ENCODE peak calls at places on chromosome 4, in five cellular contexts. M is brain microvascular endothelial cell, H is choroid plexus epithelial cell, Z is lower lobe of right lung, E is K562. Y is an unnamed sample.

GRCh38 chr4:109648266-109648996 is 54.8 kb downstream of the CASP6 start:
- DNase-seq in M (peak), H (peak), Z (no peak), E (no peak), Y (no peak)

GRCh38 chr4:107094332-107094731 is 58.2 kb upstream of the DKK2 start:
- DNase-seq in M (peak), H (peak), Z (no peak), E (no peak), Y (peak)

GRCh38 chr4:163736876-163737275 is 242.4 kb downstream of the TMA16 start:
- DNase-seq in M (no peak), H (no peak), Z (no peak), E (no peak), Y (no peak)

GRCh38 chr4:147550626-147551250 is 66.5 kb upstream of the TMEM184C start:
- DNase-seq in M (peak), H (peak), Z (no peak), E (no peak), Y (no peak)

GRCh38 chr4:136680271-136680670 is 852.0 kb downstream of the PCDH18 start:
- DNase-seq in M (no peak), H (no peak), Z (no peak), E (no peak), Y (no peak)

GRCh38 chr4:150209140-150209829 is 131.0 kb downstream of the DCLK2 start:
- DNase-seq in M (peak), H (peak), Z (peak), E (peak), Y (peak)

GRCh38 chr4:94345984-94346383 is 3.3 kb upstream of the HPGDS start:
- DNase-seq in M (no peak), H (no peak), Z (no peak), E (no peak), Y (no peak)

GRCh38 chr4:131635191-131635590 is 1513.9 kb upstream of the PCDH10 start:
- DNase-seq in M (no peak), H (no peak), Z (no peak), E (no peak), Y (no peak)

GRCh38 chr4:14130551-14130950 is 503.0 kb upstream of the BOD1L1 start:
- DNase-seq in M (peak), H (peak), Z (no peak), E (no peak), Y (no peak)

GRCh38 chr4:3420956-3421355 is 20.8 kb upstream of the HGFAC start:
- DNase-seq in M (no peak), H (no peak), Z (peak), E (no peak), Y (no peak)

GRCh38 chr4:84319124-84319523 is 180.0 kb downstream of the NKX6-1 start:
- DNase-seq in M (peak), H (peak), Z (peak), E (no peak), Y (peak)

GRCh38 chr4:58602022-58602421 is 1491.8 kb upstream of the IGFBP7 start:
- DNase-seq in M (no peak), H (no peak), Z (no peak), E (no peak), Y (no peak)

GRCh38 chr4:176549161-176549865 is 229.5 kb downstream of the SPCS3 start:
- DNase-seq in M (no peak), H (peak), Z (no peak), E (no peak), Y (no peak)

GRCh38 chr4:15712214-15712613 is 9.3 kb downstream of the BST1 start:
- DNase-seq in M (no peak), H (no peak), Z (no peak), E (no peak), Y (no peak)

GRCh38 chr4:52618795-52619590 is 40.1 kb downstream of the USP46 start:
- DNase-seq in M (no peak), H (no peak), Z (no peak), E (no peak), Y (no peak)

GRCh38 chr4:7903686-7904085 is 36.0 kb downstream of the AFAP1 start:
- DNase-seq in M (no peak), H (peak), Z (no peak), E (no peak), Y (no peak)

GRCh38 chr4:4415806-4416805 is 29.2 kb downstream of the NSG1 start:
- DNase-seq in M (no peak), H (no peak), Z (peak), E (no peak), Y (no peak)

GRCh38 chr4:7067523-7068278 is at the start of gene GRPEL1:
- DNase-seq in M (peak), H (peak), Z (peak), E (peak), Y (peak)

GRCh38 chr4:143025111-143025704 is 159.5 kb upstream of the USP38 start:
- DNase-seq in M (peak), H (peak), Z (no peak), E (no peak), Y (peak)

GRCh38 chr4:41633321-41633720 is 95.4 kb downstream of the LIMCH1 start:
- DNase-seq in M (no peak), H (no peak), Z (no peak), E (no peak), Y (no peak)

GRCh38 chr4:22471999-22472434 is 43.8 kb downstream of the ADGRA3 start:
- DNase-seq in M (no peak), H (no peak), Z (no peak), E (no peak), Y (no peak)

GRCh38 chr4:133316874-133317273 is 167.8 kb downstream of the PCDH10 start:
- DNase-seq in M (no peak), H (peak), Z (no peak), E (no peak), Y (no peak)

GRCh38 chr4:110666030-110666429 is 43.2 kb upstream of the PITX2 start:
- DNase-seq in M (no peak), H (no peak), Z (no peak), E (no peak), Y (no peak)

GRCh38 chr4:179880756-179881155 is 2362.4 kb upstream of the TENM3 start:
- DNase-seq in M (no peak), H (no peak), Z (no peak), E (no peak), Y (no peak)

GRCh38 chr4:2036327-2036726 is 22.8 kb upstream of the NAT8L start:
- DNase-seq in M (no peak), H (no peak), Z (no peak), E (no peak), Y (no peak)

GRCh38 chr4:11367371-11367770 is 61.3 kb downstream of the HS3ST1 start:
- DNase-seq in M (peak), H (peak), Z (no peak), E (no peak), Y (no peak)

GRCh38 chr4:83757121-83757621 is 221.3 kb downstream of the GPAT3 start:
- DNase-seq in M (peak), H (no peak), Z (no peak), E (peak), Y (no peak)

GRCh38 chr4:125011646-125012045 is 299.1 kb upstream of the ANKRD50 start:
- DNase-seq in M (no peak), H (peak), Z (no peak), E (no peak), Y (no peak)

GRCh38 chr4:16788893-16789292 is 109.6 kb downstream of the LDB2 start:
- DNase-seq in M (no peak), H (no peak), Z (no peak), E (no peak), Y (no peak)

GRCh38 chr4:11634283-11634682 is 205.6 kb upstream of the HS3ST1 start:
- DNase-seq in M (no peak), H (no peak), Z (no peak), E (no peak), Y (no peak)

DNA sequence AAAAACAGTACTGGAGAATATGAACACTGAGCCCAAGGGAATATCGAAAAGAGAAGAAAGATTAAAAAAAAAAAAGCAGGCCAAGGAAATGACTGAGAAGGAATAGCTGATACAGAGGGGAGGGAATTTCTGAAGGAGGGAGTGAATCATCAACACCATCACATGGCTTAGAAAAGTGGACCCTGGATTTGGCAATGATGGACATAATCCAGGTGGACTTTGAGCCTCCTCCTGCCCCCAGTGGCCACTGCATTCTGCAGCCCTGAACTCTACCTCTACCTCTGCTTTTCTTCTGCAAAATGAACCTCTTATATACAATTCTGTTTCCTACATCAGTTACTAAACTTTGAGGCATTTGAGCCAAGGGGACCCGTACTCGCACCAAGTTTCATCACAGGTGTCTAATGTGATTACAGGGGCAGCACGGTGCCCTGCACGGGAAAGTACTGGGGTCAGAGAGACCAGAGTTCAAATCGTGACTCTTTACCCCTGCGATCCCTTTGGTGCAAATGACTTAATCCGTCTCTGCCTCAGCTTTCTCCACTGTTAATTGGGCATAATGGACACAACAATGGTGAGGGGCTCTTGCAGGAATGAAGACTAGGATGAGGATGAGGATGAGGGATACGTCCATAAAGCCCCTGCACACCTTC is 1.1 kb downstream of the OCIAD2 start:
- DNase-seq in M (peak), H (peak), Z (no peak), E (peak), Y (no peak)
- TF ChIP-seq CTCF in M (peak), H (peak), Z (no peak), E (peak), Y (peak)

GRCh38 chr4:36757623-36758311 is 476.4 kb downstream of the DTHD1 start:
- DNase-seq in M (no peak), H (no peak), Z (no peak), E (no peak), Y (no peak)

GRCh38 chr4:36758779-36759178 is 477.4 kb downstream of the DTHD1 start:
- DNase-seq in M (no peak), H (no peak), Z (no peak), E (no peak), Y (no peak)

GRCh38 chr4:36763814-36764213 is 480.7 kb upstream of the NWD2 start:
- DNase-seq in M (no peak), H (no peak), Z (no peak), E (no peak), Y (no peak)

GRCh38 chr4:36758312-36758690 is 476.9 kb downstream of the DTHD1 start:
- DNase-seq in M (no peak), H (no peak), Z (no peak), E (no peak), Y (no peak)

DNA sequence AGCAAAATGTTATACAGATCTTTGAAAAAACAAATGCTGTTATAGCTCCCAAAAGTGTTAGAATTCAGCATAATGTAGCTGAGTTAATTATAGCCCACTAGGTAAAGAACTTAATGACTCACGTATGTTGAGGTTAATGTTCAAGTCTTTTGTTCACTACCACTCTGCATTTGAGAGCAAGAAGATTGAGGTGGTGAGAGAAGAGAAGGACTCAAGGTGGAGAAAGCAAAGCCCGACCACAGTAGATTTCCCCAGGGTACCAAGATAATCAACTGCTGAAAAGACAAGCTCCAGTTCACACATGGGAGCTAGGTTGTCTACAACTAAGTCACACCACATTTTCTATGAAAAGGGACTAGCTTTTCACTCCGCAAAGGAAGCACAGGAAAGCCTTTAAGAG is 480.2 kb downstream of the DTHD1 start:
- DNase-seq in M (no peak), H (no peak), Z (no peak), E (no peak), Y (no peak)
- TF ChIP-seq CTCF in M (no peak), H (no peak), Z (no peak), E (no peak), Y (no peak)

GRCh38 chr4:188076169-188076568 is 33.2 kb downstream of the TRIML2 start:
- DNase-seq in M (no peak), H (no peak), Z (no peak), E (no peak), Y (no peak)
- TF ChIP-seq CTCF in M (no peak), H (no peak), Z (no peak), E (no peak), Y (no peak)

GRCh38 chr4:43776371-43776770 is 672.2 kb downstream of the KCTD8 start:
- DNase-seq in M (no peak), H (peak), Z (no peak), E (peak), Y (no peak)
- TF ChIP-seq CTCF in M (peak), H (peak), Z (no peak), E (peak), Y (no peak)

DNA sequence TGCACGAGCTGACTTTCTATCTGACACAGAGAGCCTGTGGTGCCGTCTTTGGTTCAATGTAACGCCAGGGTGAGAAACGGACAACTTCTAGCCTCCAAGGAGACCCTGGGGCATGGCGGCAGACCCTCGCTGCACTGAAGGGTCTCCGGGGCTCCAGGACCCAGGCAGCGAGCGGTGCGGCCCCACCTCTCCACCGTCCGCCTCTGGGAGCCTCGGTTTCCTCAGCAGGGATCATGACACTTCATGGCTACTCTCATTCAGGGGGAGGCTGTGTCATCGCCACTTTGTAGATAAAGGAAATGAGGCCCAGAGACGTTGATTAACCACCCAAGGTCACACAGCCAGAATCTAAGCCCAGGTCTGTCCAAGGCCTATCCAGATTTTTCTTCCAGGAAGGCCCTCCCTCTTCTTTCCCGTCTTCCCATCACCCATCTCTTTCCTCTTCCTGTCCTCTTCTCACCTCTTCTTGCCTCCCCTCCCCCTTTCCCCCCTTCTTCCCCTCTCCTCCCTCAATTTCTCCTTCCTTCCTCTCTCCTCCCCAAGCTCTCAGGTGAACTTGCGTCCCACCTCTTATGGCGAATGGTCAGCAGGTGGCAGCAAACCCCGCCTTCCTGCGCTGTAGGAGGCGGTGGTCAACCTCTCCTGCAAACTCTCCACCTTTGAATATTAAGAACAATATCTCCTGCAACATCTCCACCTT is 69.3 kb upstream of the HMX1 start:
- DNase-seq in M (no peak), H (no peak), Z (no peak), E (peak), Y (no peak)
- TF ChIP-seq CTCF in M (no peak), H (no peak), Z (no peak), E (peak), Y (peak)

DNA sequence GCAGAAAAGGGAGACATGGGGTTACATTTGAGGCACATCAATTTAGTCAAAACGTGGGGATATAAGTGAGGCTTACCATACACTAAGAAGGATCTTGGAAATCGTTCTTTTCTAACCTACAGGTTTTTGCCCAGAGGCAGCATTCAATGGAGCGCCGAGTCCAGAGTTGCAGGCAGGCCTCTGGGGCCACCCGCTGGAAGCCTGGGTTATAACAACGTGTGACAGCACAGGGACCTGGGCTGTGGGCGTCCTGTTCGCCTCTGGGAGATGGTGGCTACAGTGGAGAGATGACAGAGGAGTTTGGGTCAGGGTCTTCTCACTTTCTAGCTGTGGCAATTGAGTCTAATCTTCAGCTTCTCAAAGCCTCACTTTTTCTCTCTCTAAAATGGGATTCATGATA is 53.9 kb downstream of the ENPP6 start:
- DNase-seq in M (peak), H (peak), Z (peak), E (peak), Y (no peak)
- TF ChIP-seq CTCF in M (peak), H (peak), Z (peak), E (peak), Y (peak)

GRCh38 chr4:180951312-180951711 is 1291.9 kb upstream of the TENM3 start:
- DNase-seq in M (no peak), H (no peak), Z (no peak), E (no peak), Y (no peak)

GRCh38 chr4:180949825-180950224 is 1293.4 kb upstream of the TENM3 start:
- DNase-seq in M (no peak), H (no peak), Z (no peak), E (no peak), Y (no peak)

GRCh38 chr4:180950377-180950776 is 1292.8 kb upstream of the TENM3 start:
- DNase-seq in M (no peak), H (no peak), Z (no peak), E (no peak), Y (no peak)

GRCh38 chr4:180953572-180953971 is 1289.6 kb upstream of the TENM3 start:
- DNase-seq in M (peak), H (peak), Z (no peak), E (no peak), Y (no peak)
- TF ChIP-seq CTCF in M (peak), H (peak), Z (no peak), E (no peak), Y (peak)

DNA sequence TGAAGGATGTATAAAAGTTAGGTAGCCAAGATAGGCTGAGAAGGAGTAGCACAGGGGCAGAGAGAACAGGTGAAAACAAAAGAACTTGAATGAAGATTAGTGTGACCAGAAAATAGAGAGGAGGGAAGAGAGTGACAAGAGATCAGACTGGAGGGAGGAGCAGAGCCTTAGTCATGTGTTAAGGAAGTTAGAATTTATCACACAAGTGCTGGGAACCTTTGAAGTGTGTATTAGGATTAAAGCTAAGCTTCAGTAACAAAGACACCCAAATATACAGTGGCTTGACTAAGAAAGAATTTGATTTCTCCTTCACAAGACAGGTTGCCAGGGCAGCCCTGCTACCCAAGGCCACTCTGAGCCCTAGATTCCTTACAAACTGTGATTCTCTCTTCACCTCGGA is 10.7 kb upstream of the CCDC149 start:
- DNase-seq in M (no peak), H (no peak), Z (no peak), E (no peak), Y (no peak)
- TF ChIP-seq CTCF in M (no peak), H (no peak), Z (no peak), E (no peak), Y (no peak)